ENCODE peak calls at places on chromosome 12, in ten cellular contexts. X is astrocyte of the spinal cord, B is suprapubic skin, I is Peyer's patch, R is body of pancreas, E is tibial nerve, K is H7, H is HepG2, P is colonic mucosa, V is GM23248. U is an unnamed sample.

GRCh38 chr12:117818400-117818799 is 150.4 kb downstream of the KSR2 start:
- DNase-seq in X (no peak), B (no peak), I (no peak), R (no peak), E (no peak), K (no peak), H (no peak), P (peak), V (no peak), U (peak)

GRCh38 chr12:65952737-65953209 is 128.5 kb downstream of the HMGA2 start:
- DNase-seq in X (peak), B (no peak), I (no peak), R (no peak), E (no peak), K (no peak), H (peak), P (peak), V (peak), U (no peak)

GRCh38 chr12:123595729-123596128 is 6.2 kb upstream of the DDX55 start:
- DNase-seq in X (no peak), B (peak), I (no peak), R (no peak), E (no peak), K (no peak), H (peak), P (no peak), V (peak), U (no peak)

GRCh38 chr12:96876966-96877365 is 30.1 kb upstream of the NEDD1 start:
- DNase-seq in X (no peak), B (no peak), I (no peak), R (no peak), E (no peak), K (no peak), H (no peak), P (no peak), V (peak), U (no peak)

GRCh38 chr12:14982562-14982961 is 9.7 kb downstream of the PDE6H start:
- DNase-seq in X (no peak), B (no peak), I (no peak), R (no peak), E (no peak), K (no peak), H (no peak), P (no peak), V (peak), U (no peak)

GRCh38 chr12:118741196-118741595 is 240.1 kb upstream of the SRRM4 start:
- DNase-seq in X (no peak), B (no peak), I (no peak), R (no peak), E (no peak), K (no peak), H (no peak), P (no peak), V (no peak), U (no peak)

GRCh38 chr12:82952946-82953345 is 266.2 kb downstream of the TMTC2 start:
- DNase-seq in X (no peak), B (no peak), I (no peak), R (no peak), E (no peak), K (no peak), H (no peak), P (no peak), V (no peak), U (no peak)

GRCh38 chr12:47903151-47903611 is 1.6 kb downstream of the VDR start:
- DNase-seq in X (peak), B (no peak), I (peak), R (peak), E (no peak), K (no peak), H (no peak), P (peak), V (peak), U (no peak)

GRCh38 chr12:62250671-62251608 is 9.3 kb upstream of the USP15 start:
- DNase-seq in X (no peak), B (no peak), I (no peak), R (no peak), E (no peak), K (no peak), H (no peak), P (no peak), V (peak), U (no peak)

GRCh38 chr12:10031771-10032175 is 1.3 kb downstream of the CLEC9A start:
- DNase-seq in X (peak), B (no peak), I (no peak), R (no peak), E (no peak), K (peak), H (no peak), P (no peak), V (peak), U (no peak)

GRCh38 chr12:13343380-13343779 is 146.9 kb downstream of the EMP1 start:
- DNase-seq in X (no peak), B (no peak), I (no peak), R (no peak), E (no peak), K (no peak), H (no peak), P (no peak), V (peak), U (no peak)

GRCh38 chr12:67517181-67517887 is 131.2 kb upstream of the DYRK2 start:
- DNase-seq in X (peak), B (no peak), I (no peak), R (peak), E (peak), K (no peak), H (no peak), P (peak), V (peak), U (no peak)

GRCh38 chr12:109549613-109550309 is 23.5 kb downstream of the MMAB start:
- DNase-seq in X (no peak), B (no peak), I (no peak), R (no peak), E (no peak), K (peak), H (no peak), P (no peak), V (no peak), U (no peak)

GRCh38 chr12:62919827-62920226 is 15.1 kb downstream of the PPM1H start:
- DNase-seq in X (peak), B (no peak), I (no peak), R (peak), E (no peak), K (no peak), H (no peak), P (no peak), V (peak), U (no peak)

GRCh38 chr12:100706029-100706428 is 88.5 kb upstream of the ANO4 start:
- DNase-seq in X (peak), B (no peak), I (no peak), R (no peak), E (no peak), K (no peak), H (no peak), P (no peak), V (peak), U (no peak)

GRCh38 chr12:52646613-52647012 is 5.4 kb downstream of the KRT2 start:
- DNase-seq in X (no peak), B (no peak), I (no peak), R (no peak), E (no peak), K (no peak), H (no peak), P (peak), V (no peak), U (no peak)

GRCh38 chr12:50573271-50573670 is 68.5 kb downstream of the DIP2B start:
- DNase-seq in X (no peak), B (no peak), I (no peak), R (no peak), E (no peak), K (no peak), H (no peak), P (no peak), V (no peak), U (no peak)

GRCh38 chr12:50572275-50572674 is 67.5 kb downstream of the DIP2B start:
- DNase-seq in X (peak), B (no peak), I (no peak), R (no peak), E (peak), K (no peak), H (peak), P (no peak), V (peak), U (no peak)

GRCh38 chr12:50572760-50573159 is 68.0 kb downstream of the DIP2B start:
- DNase-seq in X (no peak), B (no peak), I (no peak), R (no peak), E (no peak), K (no peak), H (no peak), P (no peak), V (peak), U (no peak)

GRCh38 chr12:50569876-50570275 is 65.1 kb downstream of the DIP2B start:
- DNase-seq in X (no peak), B (no peak), I (no peak), R (no peak), E (no peak), K (no peak), H (no peak), P (no peak), V (peak), U (no peak)

DNA sequence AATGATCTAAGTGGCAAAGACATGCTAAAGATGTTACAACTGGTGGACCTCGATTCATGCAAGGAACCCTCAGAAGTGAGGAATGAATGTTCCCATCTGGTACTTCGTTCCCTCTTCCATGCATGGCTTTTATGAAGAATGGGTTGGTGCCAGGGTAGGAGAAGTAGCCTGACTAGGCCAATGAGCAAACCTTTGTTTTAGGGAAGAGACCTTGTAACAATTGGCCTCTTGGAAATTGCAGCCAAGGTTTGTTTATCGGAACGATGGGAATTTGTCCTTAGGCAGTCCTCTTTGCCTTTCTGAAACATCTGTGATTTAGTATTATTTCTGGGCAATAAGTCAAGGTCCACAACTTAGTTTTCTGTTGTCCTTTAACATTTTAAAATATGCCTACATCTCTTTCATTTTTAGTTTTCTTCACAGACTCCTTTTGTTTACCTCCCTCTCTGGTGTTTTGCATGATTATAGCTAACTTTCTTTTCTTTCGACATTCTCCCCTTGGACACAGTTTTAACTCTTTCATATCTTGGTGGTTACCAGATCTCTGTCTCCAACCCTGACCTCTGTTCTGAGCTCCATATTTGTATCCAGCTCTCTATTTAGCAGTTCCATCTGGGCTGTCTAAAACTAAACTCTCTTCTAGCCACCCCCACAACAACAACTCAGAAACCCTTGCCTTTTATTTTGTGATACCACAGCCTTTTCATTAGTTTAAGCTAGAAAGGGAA is 70.0 kb downstream of the DIP2B start:
- DNase-seq in X (no peak), B (no peak), I (no peak), R (no peak), E (no peak), K (no peak), H (peak), P (no peak), V (peak), U (no peak)
- H3K4me3 ChIP-seq in X (no peak), B (no peak), I (no peak), R (no peak), E (no peak), K (no peak), H (no peak), P (no peak), V (peak), U (no peak)

DNA sequence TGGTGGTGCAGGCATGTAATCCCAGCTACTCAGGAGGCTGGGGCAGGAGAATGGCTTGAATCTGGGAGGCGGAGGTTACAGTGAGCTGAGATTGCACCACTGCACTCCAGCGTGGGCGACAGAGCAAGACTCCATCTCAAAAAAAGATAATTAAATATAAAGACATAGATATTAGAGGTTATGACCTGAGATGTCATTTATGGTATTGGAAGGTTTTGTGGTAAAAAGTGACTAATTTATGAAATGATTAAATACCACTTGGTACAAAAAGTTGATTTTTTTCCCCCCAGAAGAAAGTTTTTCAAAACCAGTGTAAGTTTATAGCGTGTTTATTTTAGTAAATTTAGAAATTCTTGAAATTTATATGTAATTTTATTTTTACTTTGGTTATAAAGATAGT is 4.3 kb downstream of the AEBP2 start:
- DNase-seq in X (no peak), B (no peak), I (no peak), R (no peak), E (no peak), K (no peak), H (no peak), P (no peak), V (no peak), U (no peak)
- H3K4me3 ChIP-seq in X (no peak), B (no peak), I (no peak), R (no peak), E (no peak), K (no peak), H (no peak), P (no peak), V (no peak), U (no peak)

DNA sequence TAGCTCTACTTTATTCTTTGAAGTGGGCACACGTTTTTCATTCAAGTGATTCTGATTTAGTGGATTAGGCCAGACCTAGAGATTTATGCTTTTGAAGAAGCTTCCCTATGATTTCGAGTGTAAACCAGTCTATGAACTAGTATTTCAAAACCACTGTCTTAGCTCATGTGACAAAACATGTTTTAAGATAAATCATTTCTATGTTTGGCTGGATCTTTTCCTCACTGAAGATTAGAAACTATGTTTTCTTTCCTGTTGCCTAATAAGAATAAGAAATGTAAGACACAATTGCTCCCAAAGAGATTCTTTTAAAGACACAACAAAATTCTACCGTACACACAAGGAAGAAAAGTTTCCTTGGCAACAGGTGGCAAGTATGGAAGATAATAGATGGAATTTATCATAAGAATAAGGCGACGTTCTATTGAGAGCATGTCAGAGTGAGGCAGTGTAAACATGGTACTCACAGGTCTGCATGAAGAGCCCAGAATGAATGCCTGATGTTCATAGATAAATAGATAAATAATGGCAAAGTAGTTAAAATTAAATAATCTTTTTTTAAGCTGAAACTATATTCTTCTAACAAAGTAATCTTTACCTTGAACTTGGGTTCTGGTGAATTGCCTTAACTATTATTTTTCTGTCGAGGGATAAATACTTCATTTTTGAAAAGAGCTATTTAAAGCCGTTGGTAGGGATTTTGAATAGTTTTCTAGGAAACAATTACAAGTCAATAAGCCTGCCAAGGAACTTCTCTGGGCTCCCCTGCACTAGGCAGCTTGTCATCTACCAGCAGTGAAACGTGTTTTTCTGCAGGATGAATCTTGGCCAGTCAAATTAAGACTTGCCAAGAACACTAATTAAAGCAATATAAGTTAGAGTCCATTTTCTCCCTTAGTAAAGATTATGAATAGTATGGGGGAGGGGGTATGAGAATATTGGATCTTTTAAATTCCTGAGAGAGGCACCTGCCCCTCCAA is 34.1 kb upstream of the C12orf75 start:
- DNase-seq in X (no peak), B (no peak), I (no peak), R (no peak), E (no peak), K (no peak), H (no peak), P (no peak), V (no peak), U (no peak)
- H3K4me3 ChIP-seq in X (no peak), B (no peak), I (no peak), R (no peak), E (no peak), K (no peak), H (no peak), P (no peak), V (no peak), U (no peak)

GRCh38 chr12:58313091-58313855 is 371.9 kb downstream of the ATP23 start:
- DNase-seq in X (peak), B (no peak), I (no peak), R (no peak), E (no peak), K (no peak), H (no peak), P (no peak), V (peak), U (no peak)

GRCh38 chr12:58314610-58315009 is 373.2 kb downstream of the ATP23 start:
- DNase-seq in X (peak), B (no peak), I (no peak), R (no peak), E (no peak), K (no peak), H (no peak), P (no peak), V (peak), U (no peak)

GRCh38 chr12:58310368-58310767 is 369.0 kb downstream of the ATP23 start:
- DNase-seq in X (no peak), B (no peak), I (no peak), R (no peak), E (no peak), K (no peak), H (no peak), P (no peak), V (peak), U (no peak)

GRCh38 chr12:58309806-58310205 is 368.4 kb downstream of the ATP23 start:
- DNase-seq in X (no peak), B (no peak), I (no peak), R (no peak), E (no peak), K (no peak), H (no peak), P (no peak), V (no peak), U (no peak)

GRCh38 chr12:58310828-58311273 is 369.5 kb downstream of the ATP23 start:
- DNase-seq in X (peak), B (no peak), I (no peak), R (no peak), E (no peak), K (no peak), H (peak), P (no peak), V (peak), U (no peak)
- H3K4me3 ChIP-seq in X (no peak), B (no peak), I (no peak), R (no peak), E (no peak), K (no peak), H (no peak), P (no peak), V (no peak), U (no peak)

GRCh38 chr12:5688226-5688625 is 256.3 kb downstream of the NTF3 start:
- DNase-seq in X (no peak), B (no peak), I (no peak), R (no peak), E (no peak), K (no peak), H (no peak), P (no peak), V (no peak), U (no peak)

GRCh38 chr12:5685935-5686334 is 254.0 kb downstream of the NTF3 start:
- DNase-seq in X (no peak), B (no peak), I (no peak), R (no peak), E (no peak), K (no peak), H (no peak), P (no peak), V (no peak), U (no peak)

GRCh38 chr12:5689773-5690172 is 255.3 kb downstream of the ANO2 start:
- DNase-seq in X (no peak), B (no peak), I (no peak), R (no peak), E (no peak), K (peak), H (no peak), P (no peak), V (no peak), U (no peak)

GRCh38 chr12:5690240-5690639 is 254.8 kb downstream of the ANO2 start:
- DNase-seq in X (no peak), B (no peak), I (no peak), R (no peak), E (no peak), K (no peak), H (no peak), P (no peak), V (no peak), U (no peak)

GRCh38 chr12:5684989-5685388 is 253.1 kb downstream of the NTF3 start:
- DNase-seq in X (no peak), B (no peak), I (no peak), R (no peak), E (no peak), K (no peak), H (no peak), P (no peak), V (no peak), U (no peak)
- H3K4me3 ChIP-seq in X (no peak), B (no peak), I (no peak), R (no peak), E (no peak), K (no peak), H (no peak), P (no peak), V (no peak), U (no peak)

DNA sequence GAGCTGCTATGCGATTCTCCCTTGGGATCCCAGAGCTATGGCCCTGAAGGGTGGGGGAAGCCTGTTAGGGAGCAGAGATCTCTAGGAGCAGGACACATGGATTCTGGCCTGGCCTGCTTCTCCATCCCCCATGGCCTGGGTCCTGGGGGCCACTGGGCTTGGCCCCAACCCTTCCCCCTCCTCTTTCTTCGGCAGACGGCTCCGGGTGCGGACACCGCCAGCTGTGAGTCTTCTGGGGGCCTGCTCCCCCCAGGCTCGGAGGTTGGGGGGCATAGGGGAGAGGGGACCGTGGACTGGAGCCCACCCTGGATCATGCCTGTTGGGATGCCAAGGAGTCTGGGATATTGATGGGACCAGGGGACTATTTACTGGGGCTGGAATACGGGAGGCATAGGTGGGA is 9.0 kb downstream of the PRPF40B start:
- DNase-seq in X (no peak), B (peak), I (no peak), R (no peak), E (no peak), K (no peak), H (no peak), P (no peak), V (no peak), U (no peak)
- H3K4me3 ChIP-seq in X (no peak), B (no peak), I (no peak), R (no peak), E (no peak), K (no peak), H (no peak), P (no peak), V (no peak), U (no peak)

U was measured in DND-41.